ENCODE peak calls at places on chromosome 10, in eight cellular contexts. I is GM23248, L is SK-N-SH, C is hepatocyte, X is GM23338, J is MM.1S, B is neural progenitor cell, H is HCT116. O is an unnamed sample. For H3K4me1, the result is how much of the 10 kb centered on the place peaks cover.

GRCh38 chr10:69835875-69836727 is 34.4 kb downstream of the COL13A1 start:
- DNase-seq in B (no peak), C (peak), L (peak), X (no peak), I (no peak), J (no peak), H (no peak), O (peak)

GRCh38 chr10:50567384-50567783 is 56.4 kb downstream of the SGMS1 start:
- DNase-seq in C (no peak), H (no peak), J (no peak), X (no peak), B (no peak), I (no peak), L (no peak), O (no peak)

GRCh38 chr10:110857265-110858158 is 14.2 kb upstream of the PDCD4 start:
- DNase-seq in C (peak), X (no peak), H (no peak), I (peak), B (no peak), L (no peak), J (peak), O (no peak)

GRCh38 chr10:43676360-43676759 is 27.7 kb upstream of the ZNF32 start:
- DNase-seq in H (no peak), C (no peak), J (no peak), X (no peak), I (no peak), B (no peak), L (no peak), O (no peak)

GRCh38 chr10:133185421-133185820 is 25.4 kb downstream of the KNDC1 start:
- DNase-seq in X (no peak), J (no peak), L (no peak), H (no peak), I (no peak), B (no peak), C (no peak), O (peak)

GRCh38 chr10:132910901-132911711 is 31.3 kb downstream of the CFAP46 start:
- DNase-seq in L (no peak), H (no peak), B (no peak), I (peak), J (no peak), C (no peak), X (no peak), O (no peak)

GRCh38 chr10:26739087-26739631 is 41.7 kb downstream of the PDSS1 start:
- DNase-seq in L (no peak), X (no peak), H (no peak), I (no peak), C (no peak), J (peak), B (no peak), O (no peak)

GRCh38 chr10:116669832-116670644 is 49.3 kb downstream of the PNLIPRP2 start:
- DNase-seq in I (peak), X (peak), C (peak), J (no peak), B (peak), H (no peak), L (peak), O (no peak)

GRCh38 chr10:35413985-35414861 is 77.9 kb downstream of the CCNY start:
- DNase-seq in J (no peak), X (no peak), H (no peak), I (peak), L (no peak), C (peak), B (no peak), O (no peak)
- H3K4me1 ChIP-seq in J (under half), X (half or more), H (under half), I (under half), L (under half), C (under half), B (under half), O (under half)

DNA sequence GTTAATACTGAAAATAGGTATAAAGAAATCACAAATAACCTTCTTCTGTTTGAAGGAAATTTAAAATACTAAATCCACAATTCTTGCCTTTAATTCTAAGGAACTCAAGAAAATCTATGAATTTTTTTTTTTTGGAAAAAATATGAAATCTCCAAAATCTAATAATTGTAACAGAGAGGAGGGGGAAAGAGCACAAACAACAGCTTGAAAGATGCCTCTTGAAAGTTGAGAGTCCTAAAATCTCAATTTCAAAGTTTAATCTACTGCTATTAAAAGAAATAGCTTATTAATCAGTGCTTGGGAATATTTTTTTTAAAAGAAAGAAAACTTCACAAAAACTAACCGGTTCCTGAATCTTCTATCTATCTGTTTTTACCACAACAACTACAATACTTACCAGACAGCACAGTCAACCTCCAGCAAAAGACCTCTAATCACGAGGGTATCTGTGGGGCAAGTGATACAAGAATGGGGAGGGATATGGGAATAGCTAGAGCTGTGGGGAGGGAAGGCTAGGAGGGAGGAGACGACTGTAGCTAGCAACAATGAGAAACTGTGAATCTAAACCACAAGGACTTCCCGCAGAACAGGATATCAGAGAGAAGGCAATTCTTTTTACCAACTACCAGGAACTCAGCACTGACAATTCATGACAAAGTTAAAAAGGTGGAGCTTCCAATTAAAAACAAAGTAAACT is at the start of gene USP54:
- DNase-seq in H (peak), B (peak), J (no peak), C (peak), L (no peak), I (peak), X (peak), O (peak)
- TF ChIP-seq EZH2phosphoT487 in H (no peak), B (no peak), J (no peak), C (no peak), L (no peak), I (no peak), X (no peak), O (no peak)

GRCh38 chr10:88831709-88832108 is 19.9 kb downstream of the ANKRD22 start:
- DNase-seq in I (no peak), H (no peak), B (no peak), L (no peak), J (no peak), X (no peak), C (no peak), O (no peak)
- H3K4me1 ChIP-seq in I (under half), H (under half), B (under half), L (under half), J (under half), X (under half), C (under half), O (under half)

GRCh38 chr10:74047304-74047703 is 49.4 kb downstream of the VCL start:
- DNase-seq in L (no peak), I (peak), H (no peak), B (no peak), X (no peak), J (no peak), C (no peak), O (no peak)
- TF ChIP-seq EZH2phosphoT487 in L (no peak), I (no peak), H (no peak), B (no peak), X (no peak), J (no peak), C (no peak), O (no peak)

GRCh38 chr10:123863721-123864432 is 27.7 kb downstream of the CPXM2 start:
- DNase-seq in C (no peak), L (no peak), I (no peak), B (no peak), H (no peak), J (no peak), X (peak), O (no peak)
- H3K4me1 ChIP-seq in C (under half), L (under half), I (under half), B (under half), H (under half), J (under half), X (under half), O (under half)

GRCh38 chr10:35300063-35300699 is 36.1 kb upstream of the CCNY start:
- DNase-seq in X (no peak), J (no peak), H (peak), I (peak), L (no peak), B (no peak), C (peak), O (peak)
- TF ChIP-seq EZH2phosphoT487 in X (no peak), J (no peak), H (no peak), I (no peak), L (no peak), B (no peak), C (no peak), O (no peak)

DNA sequence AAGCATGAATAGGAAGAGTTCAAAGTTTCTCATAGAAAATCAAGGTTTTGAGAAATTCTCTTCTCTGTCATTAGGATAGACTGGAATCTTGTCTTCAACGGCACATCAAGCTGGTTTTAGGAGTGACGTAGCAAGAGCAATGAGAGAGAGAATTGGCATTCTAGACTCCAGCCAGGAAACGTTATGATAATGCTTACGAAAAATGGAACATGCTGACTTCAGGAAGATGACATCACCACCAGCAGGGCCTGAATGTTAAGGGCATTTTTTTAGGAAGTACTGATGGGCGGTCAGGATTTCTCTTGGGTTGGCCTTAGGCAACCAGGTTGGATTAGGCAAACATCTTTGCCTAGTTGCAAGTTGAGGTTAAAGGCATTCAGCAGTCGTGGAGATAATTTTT is 213.2 kb upstream of the CTBP2 start:
- DNase-seq in C (no peak), B (no peak), L (no peak), J (no peak), X (no peak), H (no peak), I (no peak), O (no peak)
- H3K4me1 ChIP-seq in C (under half), B (under half), L (under half), J (under half), X (under half), H (under half), I (under half), O (under half)

GRCh38 chr10:119116326-119116951 is 12.5 kb downstream of the DENND10 start:
- DNase-seq in J (no peak), H (no peak), I (no peak), L (no peak), B (no peak), C (no peak), X (no peak), O (no peak)

GRCh38 chr10:119115921-119116320 is 12.0 kb downstream of the DENND10 start:
- DNase-seq in L (no peak), J (no peak), B (no peak), X (no peak), C (no peak), H (no peak), I (peak), O (no peak)

GRCh38 chr10:119113805-119114732 is 10.2 kb downstream of the DENND10 start:
- DNase-seq in J (no peak), I (peak), C (peak), X (no peak), L (no peak), H (no peak), B (no peak), O (peak)

DNA sequence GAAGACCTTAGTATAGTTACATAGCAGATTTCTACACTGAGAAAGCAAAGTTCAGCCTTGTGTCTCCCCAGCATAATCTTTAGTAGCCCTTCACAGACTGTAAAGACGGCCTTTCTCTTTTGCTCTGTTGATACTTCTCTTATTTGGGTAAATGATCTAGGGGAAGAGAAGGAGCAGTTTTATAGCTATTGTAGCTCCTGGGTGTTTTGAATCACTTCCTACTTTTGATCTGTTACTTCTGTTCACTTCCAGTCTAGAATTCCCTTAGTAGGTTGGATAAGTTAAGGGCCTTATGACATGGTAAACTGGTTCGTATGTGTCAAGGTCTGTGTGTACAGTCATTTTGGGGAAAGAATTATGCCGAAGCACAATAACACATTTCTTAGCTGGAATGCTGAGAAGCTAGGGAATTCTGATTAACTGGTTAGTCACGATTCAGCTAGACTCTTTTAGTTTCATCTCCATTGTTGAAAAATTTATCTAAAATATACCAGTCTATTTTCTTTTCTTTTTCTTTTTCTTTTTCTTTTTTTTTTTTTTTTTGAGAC is 8.1 kb downstream of the DENND10 start:
- DNase-seq in L (no peak), J (no peak), B (no peak), I (peak), X (no peak), C (no peak), H (no peak), O (no peak)
- TF ChIP-seq EZH2phosphoT487 in L (no peak), J (no peak), B (no peak), I (no peak), X (no peak), C (no peak), H (no peak), O (no peak)

DNA sequence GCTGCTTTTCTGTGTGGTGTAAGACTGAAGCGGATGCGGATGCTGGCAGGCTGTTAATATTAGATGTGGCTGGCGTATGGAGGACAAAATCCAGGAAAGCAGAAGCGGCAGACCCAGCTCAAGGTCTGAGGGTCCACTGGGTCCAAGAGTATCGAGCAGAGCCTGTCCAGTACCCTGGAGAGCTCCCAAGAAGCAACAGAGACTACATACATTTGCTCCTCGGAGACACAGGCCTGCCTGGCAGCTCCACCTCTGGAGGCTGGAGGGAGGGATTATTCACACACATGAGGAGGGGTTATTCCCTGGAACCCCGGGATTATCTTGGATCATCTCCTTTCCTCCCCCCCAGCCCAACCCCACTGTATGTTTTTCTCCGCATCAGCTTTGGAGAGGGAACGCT is 31.3 kb upstream of the LOXL4 start:
- DNase-seq in B (peak), L (no peak), X (peak), H (no peak), J (no peak), I (peak), C (peak), O (no peak)
- H3K4me1 ChIP-seq in B (under half), L (under half), X (under half), H (under half), J (under half), I (under half), C (under half), O (under half)

GRCh38 chr10:127196955-127197432 is 603 bp upstream of the INSYN2A start:
- DNase-seq in L (no peak), C (no peak), I (no peak), X (no peak), H (no peak), B (no peak), J (no peak), O (no peak)
- TF ChIP-seq EZH2phosphoT487 in L (no peak), C (no peak), I (no peak), X (no peak), H (no peak), B (no peak), J (no peak), O (no peak)

O was measured in PC-3.